ENCODE peak calls at places on chromosomes 12 and 14, in four cellular contexts. One of them, this sample, is unnamed.

GRCh38 chr12:88553941-88554658 is 26.2 kb downstream of the KITLG start:
- DNase-seq in foreskin fibroblast: peak; percentile 92
- DNase-seq in gastrocnemius medialis: peak; percentile 13
- DNase-seq in tibial artery: peak; percentile 41
- DNase-seq in this sample: no peak

GRCh38 chr12:12748051-12748450 is 30.9 kb downstream of the CDKN1B start:
- DNase-seq in tibial artery: no peak
- DNase-seq in foreskin fibroblast: no peak
- DNase-seq in gastrocnemius medialis: no peak
- DNase-seq in this sample: no peak

GRCh38 chr14:93994919-93995682 is 2.0 kb upstream of the CCDC197 start:
- DNase-seq in gastrocnemius medialis: peak; percentile 88
- DNase-seq in foreskin fibroblast: peak; percentile 43
- DNase-seq in tibial artery: peak; percentile 62
- DNase-seq in this sample: peak; percentile 21

GRCh38 chr12:83042441-83043215 is 355.9 kb downstream of the TMTC2 start:
- DNase-seq in tibial artery: no peak
- DNase-seq in gastrocnemius medialis: no peak
- DNase-seq in foreskin fibroblast: peak; percentile 50
- DNase-seq in this sample: no peak

GRCh38 chr14:104155513-104155912 is 17.1 kb downstream of the KIF26A start:
- DNase-seq in gastrocnemius medialis: no peak
- DNase-seq in tibial artery: no peak
- DNase-seq in foreskin fibroblast: no peak
- DNase-seq in this sample: no peak

GRCh38 chr12:75892779-75893408 is 138.7 kb downstream of the PHLDA1 start:
- DNase-seq in gastrocnemius medialis: no peak
- DNase-seq in foreskin fibroblast: peak; percentile 72
- DNase-seq in tibial artery: no peak
- DNase-seq in this sample: no peak

GRCh38 chr14:51517116-51517515 is 134.6 kb upstream of the FRMD6 start:
- DNase-seq in foreskin fibroblast: peak; percentile 43
- DNase-seq in gastrocnemius medialis: no peak
- DNase-seq in tibial artery: no peak
- DNase-seq in this sample: no peak

GRCh38 chr12:29286081-29286800 is 94.7 kb downstream of the ERGIC2 start:
- DNase-seq in foreskin fibroblast: peak; percentile 73
- DNase-seq in gastrocnemius medialis: no peak
- DNase-seq in tibial artery: no peak
- DNase-seq in this sample: no peak

GRCh38 chr12:24562761-24563392 is 386.0 kb downstream of the BCAT1 start:
- DNase-seq in foreskin fibroblast: peak; percentile 54
- DNase-seq in tibial artery: peak; percentile 40
- DNase-seq in gastrocnemius medialis: no peak
- DNase-seq in this sample: no peak

GRCh38 chr12:28172434-28173030 is 17.7 kb upstream of the CCDC91 start:
- DNase-seq in tibial artery: no peak
- DNase-seq in gastrocnemius medialis: no peak
- DNase-seq in foreskin fibroblast: peak; percentile 73
- DNase-seq in this sample: peak; percentile 21

GRCh38 chr12:44972746-44973421 is 78.0 kb downstream of the DBX2 start:
- DNase-seq in tibial artery: no peak
- DNase-seq in gastrocnemius medialis: no peak
- DNase-seq in foreskin fibroblast: peak; percentile 59
- DNase-seq in this sample: no peak

GRCh38 chr12:50062733-50063452 is 5.5 kb downstream of the ASIC1 start:
- DNase-seq in tibial artery: no peak
- DNase-seq in foreskin fibroblast: no peak
- DNase-seq in gastrocnemius medialis: no peak
- DNase-seq in this sample: no peak

GRCh38 chr12:45596366-45596765 is 133.1 kb upstream of the ARID2 start:
- DNase-seq in gastrocnemius medialis: no peak
- DNase-seq in foreskin fibroblast: no peak
- DNase-seq in tibial artery: no peak
- DNase-seq in this sample: no peak

GRCh38 chr12:67452119-67452805 is 183.1 kb downstream of the CAND1 start:
- DNase-seq in tibial artery: no peak
- DNase-seq in foreskin fibroblast: no peak
- DNase-seq in gastrocnemius medialis: no peak
- DNase-seq in this sample: no peak

GRCh38 chr14:105528859-105529505 is 2.6 kb downstream of the TMEM121 start:
- DNase-seq in foreskin fibroblast: no peak
- DNase-seq in tibial artery: no peak
- DNase-seq in gastrocnemius medialis: no peak
- DNase-seq in this sample: no peak

GRCh38 chr14:30709201-30709600 is 87.1 kb downstream of the SCFD1 start:
- DNase-seq in foreskin fibroblast: no peak
- DNase-seq in gastrocnemius medialis: no peak
- DNase-seq in tibial artery: no peak
- DNase-seq in this sample: no peak

GRCh38 chr12:115916910-115917668 is 360.4 kb downstream of the MED13L start:
- DNase-seq in tibial artery: peak; percentile 45
- DNase-seq in foreskin fibroblast: peak; percentile 58
- DNase-seq in gastrocnemius medialis: peak; percentile 9
- DNase-seq in this sample: no peak

GRCh38 chr14:39456702-39457250 is 24.5 kb upstream of the FBXO33 start:
- DNase-seq in tibial artery: no peak
- DNase-seq in gastrocnemius medialis: no peak
- DNase-seq in foreskin fibroblast: no peak
- DNase-seq in this sample: no peak

GRCh38 chr14:104872469-104873341 is 7.6 kb downstream of the CEP170B start:
- DNase-seq in tibial artery: no peak
- DNase-seq in foreskin fibroblast: peak; percentile 93
- DNase-seq in gastrocnemius medialis: no peak
- DNase-seq in this sample: no peak

GRCh38 chr14:69873877-69874780 is 5.1 kb upstream of the SMOC1 start:
- DNase-seq in foreskin fibroblast: peak; percentile 71
- DNase-seq in gastrocnemius medialis: no peak
- DNase-seq in tibial artery: no peak
- DNase-seq in this sample: no peak

GRCh38 chr12:106487664-106488063 is 95.1 kb upstream of the RFX4 start:
- DNase-seq in foreskin fibroblast: no peak
- DNase-seq in gastrocnemius medialis: no peak
- DNase-seq in tibial artery: no peak
- DNase-seq in this sample: no peak

GRCh38 chr12:19967001-19967400 is 401.3 kb upstream of the PDE3A start:
- DNase-seq in foreskin fibroblast: no peak
- DNase-seq in tibial artery: no peak
- DNase-seq in gastrocnemius medialis: no peak
- DNase-seq in this sample: no peak

GRCh38 chr12:125079084-125079483 is 13.8 kb downstream of the AACS start:
- DNase-seq in tibial artery: no peak
- DNase-seq in gastrocnemius medialis: no peak
- DNase-seq in foreskin fibroblast: no peak
- DNase-seq in this sample: no peak

GRCh38 chr14:78608998-78609787 is 439.0 kb downstream of the NRXN3 start:
- DNase-seq in gastrocnemius medialis: no peak
- DNase-seq in foreskin fibroblast: peak; percentile 6
- DNase-seq in tibial artery: no peak
- DNase-seq in this sample: no peak

GRCh38 chr12:115135800-115136211 is 451.8 kb upstream of the TBX3 start:
- DNase-seq in gastrocnemius medialis: no peak
- DNase-seq in foreskin fibroblast: peak; percentile 82
- DNase-seq in tibial artery: peak; percentile 54
- DNase-seq in this sample: peak; percentile 11

GRCh38 chr14:50756300-50756699 is 74.7 kb downstream of the NIN start:
- DNase-seq in gastrocnemius medialis: no peak
- DNase-seq in foreskin fibroblast: no peak
- DNase-seq in tibial artery: no peak
- DNase-seq in this sample: no peak

GRCh38 chr14:71752111-71752738 is 180.0 kb upstream of the RGS6 start:
- DNase-seq in gastrocnemius medialis: no peak
- DNase-seq in tibial artery: no peak
- DNase-seq in foreskin fibroblast: no peak
- DNase-seq in this sample: no peak

GRCh38 chr12:117412465-117413190 is 51.2 kb upstream of the NOS1 start:
- DNase-seq in tibial artery: no peak
- DNase-seq in foreskin fibroblast: no peak
- DNase-seq in gastrocnemius medialis: peak; percentile 85
- DNase-seq in this sample: no peak

GRCh38 chr12:108884116-108885012 is 4.5 kb downstream of the DAO start:
- DNase-seq in tibial artery: peak; percentile 31
- DNase-seq in gastrocnemius medialis: no peak
- DNase-seq in foreskin fibroblast: peak; percentile 26
- DNase-seq in this sample: no peak

GRCh38 chr12:128644664-128645296 is 179.0 kb downstream of the SLC15A4 start:
- DNase-seq in foreskin fibroblast: no peak
- DNase-seq in gastrocnemius medialis: no peak
- DNase-seq in tibial artery: no peak
- DNase-seq in this sample: no peak

GRCh38 chr12:19196959-19197630 is 67.6 kb downstream of the PLEKHA5 start:
- DNase-seq in gastrocnemius medialis: no peak
- DNase-seq in tibial artery: no peak
- DNase-seq in foreskin fibroblast: no peak
- DNase-seq in this sample: no peak

GRCh38 chr14:67721851-67722250 is 20.2 kb downstream of the RDH12 start:
- DNase-seq in foreskin fibroblast: no peak
- DNase-seq in gastrocnemius medialis: no peak
- DNase-seq in tibial artery: no peak
- DNase-seq in this sample: no peak
- TF ChIP-seq CTCF in foreskin fibroblast: no peak
- TF ChIP-seq CTCF in gastrocnemius medialis: no peak
- TF ChIP-seq CTCF in tibial artery: no peak
- TF ChIP-seq CTCF in this sample: no peak

DNA sequence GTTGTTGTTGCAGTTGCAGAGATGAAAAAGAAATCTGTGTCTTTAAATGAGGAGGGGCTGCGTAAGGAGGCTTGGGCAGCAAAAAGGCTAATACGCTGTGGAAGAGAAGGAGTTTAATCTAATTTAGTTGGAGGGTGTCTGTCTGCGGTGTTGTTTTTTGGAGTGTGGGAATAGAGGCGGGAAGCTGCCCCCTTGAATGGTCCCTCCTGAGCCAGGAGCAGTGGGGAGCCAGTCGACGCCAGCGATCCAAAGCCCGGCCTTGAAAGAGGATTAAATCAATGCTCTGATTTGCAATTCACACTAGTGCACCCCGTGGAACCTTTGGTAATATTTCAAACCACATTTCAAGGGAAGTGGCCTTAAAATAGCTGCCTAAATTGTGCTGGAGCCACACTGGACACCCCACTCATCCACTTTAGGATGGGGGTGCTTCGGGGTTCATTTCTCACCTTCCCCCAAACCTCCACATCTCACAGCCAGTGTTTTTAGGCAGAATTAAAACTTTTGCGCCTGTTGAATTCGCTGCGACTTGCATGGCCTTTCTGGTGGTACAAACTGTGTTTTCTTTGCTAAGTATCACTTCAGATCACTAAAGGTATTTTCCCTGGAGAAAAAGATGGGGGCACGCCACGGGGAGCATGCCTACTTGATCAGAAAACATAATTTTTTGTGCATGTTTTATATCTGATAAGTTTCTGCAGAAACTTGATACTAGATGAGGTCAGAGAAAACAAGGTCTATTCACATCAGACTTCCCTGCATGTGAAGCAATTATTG is 4.1 kb upstream of the FZD10 start:
- DNase-seq in tibial artery: no peak
- DNase-seq in gastrocnemius medialis: no peak
- DNase-seq in foreskin fibroblast: no peak
- DNase-seq in this sample: no peak
- H3K4me3 ChIP-seq in tibial artery: no peak overlapping the region
- H3K4me3 ChIP-seq in gastrocnemius medialis: no peak overlapping the region
- H3K4me3 ChIP-seq in foreskin fibroblast: no peak overlapping the region
- H3K4me3 ChIP-seq in this sample: no peak overlapping the region

DNA sequence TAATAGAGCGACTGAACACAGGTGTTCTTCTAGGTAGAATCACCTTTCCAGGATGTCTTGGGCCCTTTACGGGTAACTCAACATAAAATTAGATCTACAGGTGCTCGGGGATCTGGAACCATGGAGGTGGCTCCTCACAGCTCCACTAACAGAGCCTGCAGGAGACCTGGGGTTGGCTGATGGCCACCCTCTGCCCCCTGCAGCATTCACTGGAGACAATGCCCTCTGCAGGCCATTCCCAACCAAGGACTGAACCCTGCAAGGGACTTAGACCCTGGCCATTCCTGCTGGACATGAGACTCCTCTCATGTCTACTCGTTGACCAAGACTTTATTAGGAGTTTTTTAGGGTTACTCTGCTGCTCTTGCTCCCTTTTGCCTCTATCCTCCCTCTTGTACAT is 58.5 kb upstream of the PPP4R3A start:
- DNase-seq in foreskin fibroblast: no peak
- DNase-seq in tibial artery: no peak
- DNase-seq in gastrocnemius medialis: no peak
- DNase-seq in this sample: no peak
- TF ChIP-seq CTCF in foreskin fibroblast: no peak
- TF ChIP-seq CTCF in tibial artery: no peak
- TF ChIP-seq CTCF in gastrocnemius medialis: no peak
- TF ChIP-seq CTCF in this sample: no peak

GRCh38 chr12:118617922-118618450 is 241.6 kb downstream of the SUDS3 start:
- DNase-seq in gastrocnemius medialis: no peak
- DNase-seq in foreskin fibroblast: no peak
- DNase-seq in tibial artery: no peak
- DNase-seq in this sample: no peak
- H3K4me3 ChIP-seq in gastrocnemius medialis: no peak overlapping the region
- H3K4me3 ChIP-seq in foreskin fibroblast: no peak overlapping the region
- H3K4me3 ChIP-seq in tibial artery: no peak overlapping the region
- H3K4me3 ChIP-seq in this sample: no peak overlapping the region

GRCh38 chr14:25034803-25035681 is 14.9 kb downstream of the STXBP6 start:
- DNase-seq in tibial artery: no peak
- DNase-seq in foreskin fibroblast: no peak
- DNase-seq in gastrocnemius medialis: no peak
- DNase-seq in this sample: no peak
- TF ChIP-seq CTCF in tibial artery: no peak
- TF ChIP-seq CTCF in foreskin fibroblast: no peak
- TF ChIP-seq CTCF in gastrocnemius medialis: no peak
- TF ChIP-seq CTCF in this sample: no peak